ENCODE peak calls at places on chromosome 3, in four cellular contexts. I, G, C and E are unnamed samples.

GRCh38 chr3:63343674-63344073 is 65.6 kb downstream of the SYNPR start:
- DNase-seq in I (peak), G (peak), C (peak), E (peak)

GRCh38 chr3:147191795-147192385 is 214.5 kb downstream of the ZIC4 start:
- DNase-seq in I (peak), G (peak), C (no peak), E (no peak)

GRCh38 chr3:56012732-56013131 is 455.5 kb downstream of the ERC2 start:
- DNase-seq in I (no peak), G (no peak), C (no peak), E (no peak)

GRCh38 chr3:69422751-69423150 is 36.9 kb upstream of the FRMD4B start:
- DNase-seq in I (peak), G (peak), C (no peak), E (no peak)

GRCh38 chr3:58459160-58459559 is 25.5 kb upstream of the PDHB start:
- DNase-seq in I (no peak), G (peak), C (no peak), E (no peak)

GRCh38 chr3:101229681-101230080 is 90.7 kb downstream of the IMPG2 start:
- DNase-seq in I (no peak), G (no peak), C (no peak), E (no peak)

GRCh38 chr3:15479602-15480248 is 41.8 kb downstream of the COLQ start:
- DNase-seq in I (no peak), G (no peak), C (no peak), E (no peak)

GRCh38 chr3:126474498-126475410 is 937 bp downstream of the ZXDC start:
- DNase-seq in I (peak), G (peak), C (peak), E (peak)

GRCh38 chr3:172885704-172886103 is 135.2 kb downstream of the ECT2 start:
- DNase-seq in I (no peak), G (no peak), C (no peak), E (no peak)

GRCh38 chr3:62724503-62724902 is 150.7 kb downstream of the CADPS start:
- DNase-seq in I (no peak), G (no peak), C (no peak), E (no peak)

GRCh38 chr3:195616681-195617080 is 32.9 kb upstream of the APOD start:
- DNase-seq in I (no peak), G (no peak), C (peak), E (peak)

GRCh38 chr3:154338570-154338969 is 14.3 kb upstream of the DHX36 start:
- DNase-seq in I (no peak), G (no peak), C (no peak), E (no peak)

GRCh38 chr3:75906555-75907112 is 121.3 kb upstream of the ZNF717 start:
- DNase-seq in I (peak), G (no peak), C (no peak), E (no peak)

GRCh38 chr3:132038198-132038825 is 3.5 kb upstream of the CPNE4 start:
- DNase-seq in I (peak), G (peak), C (no peak), E (no peak)

GRCh38 chr3:169771651-169772529 is 1.3 kb upstream of the MYNN start:
- DNase-seq in I (peak), G (peak), C (peak), E (peak)

GRCh38 chr3:162865466-162865865 is 1368.9 kb downstream of the OTOL1 start:
- DNase-seq in I (no peak), G (no peak), C (no peak), E (no peak)

GRCh38 chr3:158539414-158540014 is 31.5 kb upstream of the MLF1 start:
- DNase-seq in I (peak), G (peak), C (no peak), E (no peak)

GRCh38 chr3:168579010-168579409 is 483.3 kb upstream of the GOLIM4 start:
- DNase-seq in I (no peak), G (no peak), C (no peak), E (no peak)

GRCh38 chr3:112345681-112346080 is 12.7 kb downstream of the CD200 start:
- DNase-seq in I (no peak), G (no peak), C (no peak), E (no peak)

GRCh38 chr3:138459619-138460535 is 25.5 kb downstream of the ESYT3 start:
- DNase-seq in I (no peak), G (no peak), C (peak), E (no peak)

GRCh38 chr3:195015021-195015420 is 255.9 kb downstream of the XXYLT1 start:
- DNase-seq in I (no peak), G (no peak), C (peak), E (no peak)

GRCh38 chr3:63532521-63532920 is 120.0 kb upstream of the SNTN start:
- DNase-seq in I (no peak), G (no peak), C (no peak), E (no peak)

GRCh38 chr3:14358426-14359211 is 43.8 kb upstream of the SLC6A6 start:
- DNase-seq in I (peak), G (peak), C (peak), E (no peak)

GRCh38 chr3:102265720-102266119 is 169.1 kb upstream of the ZPLD1 start:
- DNase-seq in I (no peak), G (no peak), C (no peak), E (no peak)

GRCh38 chr3:37256447-37256846 is 82.1 kb upstream of the LRRFIP2 start:
- DNase-seq in I (no peak), G (peak), C (no peak), E (no peak)

GRCh38 chr3:106589306-106589942 is 720.6 kb upstream of the CBLB start:
- DNase-seq in I (peak), G (peak), C (no peak), E (no peak)

GRCh38 chr3:141115752-141116541 is 64.8 kb downstream of the SPSB4 start:
- DNase-seq in I (no peak), G (peak), C (no peak), E (no peak)

GRCh38 chr3:141116791-141117190 is 65.6 kb downstream of the SPSB4 start:
- DNase-seq in I (no peak), G (no peak), C (no peak), E (no peak)

GRCh38 chr3:141114179-141114745 is 63.1 kb downstream of the SPSB4 start:
- DNase-seq in I (no peak), G (no peak), C (no peak), E (no peak)

GRCh38 chr3:141112686-141113255 is 61.6 kb downstream of the SPSB4 start:
- DNase-seq in I (no peak), G (no peak), C (no peak), E (no peak)

GRCh38 chr3:141114816-141115458 is 63.8 kb downstream of the SPSB4 start:
- DNase-seq in I (no peak), G (no peak), C (no peak), E (no peak)
- TF ChIP-seq CTCF in I (peak), G (peak), C (peak), E (peak)

GRCh38 chr3:2635511-2635910 is 474.7 kb downstream of the IL5RA start:
- DNase-seq in I (no peak), G (no peak), C (no peak), E (no peak)
- TF ChIP-seq CTCF in I (no peak), G (no peak), C (no peak), E (no peak)

GRCh38 chr3:188362405-188362831 is 208.5 kb downstream of the LPP start:
- DNase-seq in I (peak), G (peak), C (no peak), E (no peak)
- TF ChIP-seq CTCF in I (peak), G (peak), C (no peak), E (no peak)

DNA sequence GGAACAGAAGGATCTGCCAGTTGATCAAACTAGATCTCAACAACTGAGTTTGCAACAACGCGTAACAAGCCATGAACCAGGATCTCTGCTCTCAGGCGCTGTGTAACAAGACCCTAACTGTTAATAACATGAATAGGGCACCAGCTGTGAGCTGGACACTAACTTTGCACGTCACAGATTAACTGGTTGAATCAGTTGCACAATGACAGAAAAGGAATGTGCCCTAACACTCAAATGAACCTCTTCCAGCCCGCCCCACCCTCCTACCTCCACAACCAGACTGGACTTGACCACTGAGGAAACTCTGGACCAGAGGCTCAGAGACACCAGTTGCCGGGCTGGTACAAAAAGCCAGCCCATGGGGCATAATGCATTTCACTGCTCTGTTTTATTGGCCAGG is 34.3 kb downstream of the MCF2L2 start:
- DNase-seq in I (no peak), G (no peak), C (no peak), E (no peak)
- TF ChIP-seq CTCF in I (no peak), G (no peak), C (no peak), E (no peak)

GRCh38 chr3:32336123-32336518 is 55.5 kb upstream of the CMTM7 start:
- DNase-seq in I (no peak), G (no peak), C (no peak), E (no peak)

GRCh38 chr3:32335365-32336122 is 56.1 kb upstream of the CMTM7 start:
- DNase-seq in I (no peak), G (no peak), C (no peak), E (no peak)

GRCh38 chr3:32337501-32337900 is 54.2 kb upstream of the CMTM7 start:
- DNase-seq in I (no peak), G (no peak), C (no peak), E (no peak)

GRCh38 chr3:32340039-32340438 is 51.6 kb upstream of the CMTM7 start:
- DNase-seq in I (peak), G (peak), C (no peak), E (no peak)

GRCh38 chr3:32334675-32335074 is 57.0 kb upstream of the CMTM7 start:
- DNase-seq in I (no peak), G (no peak), C (no peak), E (no peak)
- TF ChIP-seq CTCF in I (no peak), G (peak), C (no peak), E (no peak)

GRCh38 chr3:53180305-53181023 is 19.5 kb downstream of the PRKCD start:
- DNase-seq in I (no peak), G (no peak), C (no peak), E (peak)
- TF ChIP-seq CTCF in I (no peak), G (no peak), C (no peak), E (no peak)